ENCODE peak calls at places on chromosomes 1 and 21, in nine cellular contexts. A is right lobe of liver; Y is IMR-90; N is CD4-positive, CD25-positive, alpha-beta regulatory T cell; U is right atrium auricular region; C is naive thymus-derived CD4-positive, alpha-beta T cell; V is neural progenitor cell; L is endodermal cell; Q is CD8-positive, alpha-beta T cell. K is an unnamed sample.

GRCh38 chr21:37450385-37451044 is 83.9 kb downstream of the DYRK1A start:
- DNase-seq in A (no peak), Y (peak; percentile 58), N (no peak), U (no peak), C (no peak), V (no peak), L (no peak), Q (no peak), K (no peak)

GRCh38 chr1:93635614-93636543 is 45.8 kb downstream of the BCAR3 start:
- DNase-seq in A (no peak), Y (no peak), N (no peak), U (peak; percentile 58), C (no peak), V (peak; percentile 97), L (peak; percentile 83), Q (no peak), K (no peak)

GRCh38 chr1:163844393-163844948 is 522.7 kb downstream of the NUF2 start:
- DNase-seq in A (no peak), Y (peak; percentile 23), N (no peak), U (no peak), C (no peak), V (no peak), L (no peak), Q (no peak), K (no peak)

GRCh38 chr1:4463631-4464030 is 190.8 kb upstream of the AJAP1 start:
- DNase-seq in A (no peak), Y (no peak), N (no peak), U (no peak), C (no peak), V (no peak), L (peak; percentile 13), Q (no peak), K (no peak)

GRCh38 chr1:167541610-167542009 is 12.0 kb downstream of the CREG1 start:
- DNase-seq in A (no peak), Y (peak; percentile 23), N (no peak), U (no peak), C (no peak), V (no peak), L (no peak), Q (no peak), K (no peak)

GRCh38 chr1:247482747-247483146 is 24.8 kb upstream of the OR2B11 start:
- DNase-seq in A (no peak), Y (no peak), N (no peak), U (no peak), C (no peak), V (no peak), L (no peak), Q (no peak), K (no peak)

GRCh38 chr1:116397728-116398127 is 24.7 kb downstream of the ATP1A1 start:
- DNase-seq in A (no peak), Y (no peak), N (no peak), U (no peak), C (no peak), V (no peak), L (peak; percentile 24), Q (no peak), K (no peak)

GRCh38 chr1:55362558-55362957 is 147.4 kb upstream of the USP24 start:
- DNase-seq in A (no peak), Y (peak; percentile 85), N (no peak), U (no peak), C (no peak), V (no peak), L (no peak), Q (no peak), K (no peak)

GRCh38 chr1:209787551-209787950 is 3.2 kb upstream of the C1orf74 start:
- DNase-seq in A (peak; percentile 77), Y (peak; percentile 41), N (no peak), U (peak; percentile 66), C (no peak), V (no peak), L (no peak), Q (no peak), K (no peak)

GRCh38 chr21:36964398-36964797 is 2.1 kb downstream of the HLCS start:
- DNase-seq in A (no peak), Y (no peak), N (no peak), U (no peak), C (no peak), V (no peak), L (no peak), Q (no peak), K (no peak)

GRCh38 chr1:45674478-45674877 is 11.9 kb downstream of the GPBP1L1 start:
- DNase-seq in A (no peak), Y (no peak), N (no peak), U (no peak), C (no peak), V (no peak), L (no peak), Q (no peak), K (no peak)
- H3K4me1 ChIP-seq in A (no peaks in the 10 kb centered on the region), Y (peaks cover 11% of the 10 kb centered on the region), N (peaks cover 37% of the 10 kb centered on the region), U (peaks cover 2% of the 10 kb centered on the region), C (peaks cover 31% of the 10 kb centered on the region), V (no peaks in the 10 kb centered on the region), L (no peaks in the 10 kb centered on the region), Q (peaks cover 34% of the 10 kb centered on the region), K (peaks cover 48% of the 10 kb centered on the region)

GRCh38 chr1:162633327-162633762 is 1.1 kb downstream of the DDR2 start:
- DNase-seq in A (no peak), Y (peak; percentile 59), N (no peak), U (no peak), C (no peak), V (no peak), L (no peak), Q (no peak), K (no peak)

GRCh38 chr1:162632234-162632666 is at the start of gene DDR2:
- DNase-seq in A (no peak), Y (peak; percentile 96), N (no peak), U (peak; percentile 93), C (no peak), V (no peak), L (peak; percentile 50), Q (no peak), K (no peak)

GRCh38 chr1:162635418-162635817 is 3.2 kb downstream of the DDR2 start:
- DNase-seq in A (no peak), Y (peak; percentile 31), N (no peak), U (no peak), C (no peak), V (no peak), L (no peak), Q (no peak), K (no peak)

GRCh38 chr1:162631546-162632233 is 574 bp upstream of the DDR2 start:
- DNase-seq in A (no peak), Y (peak; percentile 77), N (no peak), U (no peak), C (no peak), V (no peak), L (peak; percentile 49), Q (no peak), K (no peak)

GRCh38 chr1:162632743-162633326 is 571 bp downstream of the DDR2 start:
- DNase-seq in A (no peak), Y (peak; percentile 49), N (no peak), U (no peak), C (no peak), V (no peak), L (no peak), Q (no peak), K (no peak)
- H3K4me3 ChIP-seq in A (peak overlapping the region; percentile 15), Y (peak overlapping the region; percentile 76), N (no peak overlapping the region), U (peak overlapping the region; percentile 49), C (no peak overlapping the region), V (no peak overlapping the region), L (no peak overlapping the region), Q (no peak overlapping the region), K (no peak overlapping the region)

GRCh38 chr1:154417338-154417608 is 12.1 kb downstream of the IL6R start:
- DNase-seq in A (no peak), Y (no peak), N (no peak), U (no peak), C (no peak), V (no peak), L (peak; percentile 24), Q (no peak), K (no peak)

GRCh38 chr1:154419620-154420020 is 14.5 kb downstream of the IL6R start:
- DNase-seq in A (peak; percentile 97), Y (peak; percentile 95), N (peak; percentile 53), U (peak; percentile 97), C (no peak), V (no peak), L (peak; percentile 47), Q (peak; percentile 26), K (no peak)

GRCh38 chr1:154418062-154418897 is 13.1 kb downstream of the IL6R start:
- DNase-seq in A (peak; percentile 98), Y (no peak), N (no peak), U (no peak), C (no peak), V (no peak), L (peak; percentile 43), Q (no peak), K (peak; percentile 37)

GRCh38 chr1:154420172-154420571 is 15.0 kb downstream of the IL6R start:
- DNase-seq in A (peak; percentile 86), Y (peak; percentile 91), N (no peak), U (peak; percentile 97), C (no peak), V (no peak), L (peak; percentile 33), Q (peak; percentile 49), K (no peak)

DNA sequence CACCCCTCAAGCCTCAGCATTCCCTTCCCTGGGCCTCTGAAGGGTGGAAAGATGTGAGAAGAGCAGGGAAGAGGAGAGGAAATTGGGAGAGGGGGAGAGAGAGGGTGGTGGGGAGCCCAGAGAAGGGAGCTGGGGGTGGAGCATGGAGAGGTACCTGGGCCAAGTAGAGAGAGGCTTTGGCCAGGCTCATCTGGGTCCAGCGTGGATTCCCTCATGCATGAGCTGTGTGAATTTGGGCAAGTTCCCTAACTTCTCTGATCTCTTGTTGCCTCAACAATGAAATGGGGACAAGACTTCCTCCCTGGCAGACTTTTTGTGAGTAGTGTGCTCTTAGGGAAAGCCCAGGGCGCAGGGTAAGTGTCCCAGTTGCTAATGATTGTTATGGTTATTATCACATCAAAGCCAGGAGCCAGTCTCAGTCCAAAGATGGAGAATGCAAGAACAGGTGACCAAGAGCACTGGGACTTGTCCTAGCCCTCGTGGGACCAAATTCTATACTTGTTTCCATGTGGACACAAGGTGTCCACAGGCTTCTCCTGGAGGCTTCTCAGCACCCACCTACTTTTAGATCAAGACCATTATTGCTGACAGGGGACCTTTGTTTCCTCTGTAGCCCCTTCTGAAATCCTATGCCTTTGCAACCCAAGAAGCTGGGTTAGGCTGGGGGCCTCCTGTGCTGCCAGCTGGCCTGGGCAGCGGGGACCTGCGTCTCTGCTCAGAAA is 13.9 kb downstream of the IL6R start:
- DNase-seq in A (peak; percentile 78), Y (no peak), N (no peak), U (no peak), C (no peak), V (no peak), L (peak; percentile 38), Q (no peak), K (no peak)
- H3K4me1 ChIP-seq in A (no peaks in the 10 kb centered on the region), Y (peaks cover 41% of the 10 kb centered on the region), N (peaks cover 93% of the 10 kb centered on the region), U (no peaks in the 10 kb centered on the region), C (peaks cover 80% of the 10 kb centered on the region), V (peaks cover 7% of the 10 kb centered on the region), L (no peaks in the 10 kb centered on the region), Q (peaks cover 57% of the 10 kb centered on the region), K (peaks cover 60% of the 10 kb centered on the region)

DNA sequence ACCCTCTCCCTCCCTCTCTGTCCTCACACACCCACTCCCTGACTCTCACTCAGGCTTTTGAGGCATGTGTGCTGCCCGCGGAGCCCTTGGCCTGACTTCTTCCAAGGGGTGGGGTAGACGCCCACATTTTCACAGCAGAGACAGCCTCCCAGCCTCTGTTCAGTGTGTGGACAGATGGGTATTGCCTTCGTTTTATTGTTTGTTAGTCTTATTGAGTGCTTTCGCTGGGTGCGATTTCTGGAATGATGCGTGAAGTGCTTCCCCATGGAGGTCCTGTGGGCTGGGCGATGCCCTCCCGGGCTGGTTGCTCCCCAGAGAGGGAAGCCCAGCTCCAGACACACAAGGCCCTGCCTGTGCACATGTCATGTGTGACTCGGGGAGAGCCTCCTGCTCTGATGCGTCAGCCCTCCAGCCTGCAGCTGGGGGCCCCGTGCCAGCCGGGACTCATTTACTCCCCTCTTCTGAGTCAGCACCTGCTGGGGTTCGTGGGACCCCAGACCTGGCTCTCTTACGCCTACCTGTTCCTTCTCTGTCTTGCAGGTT is 14.7 kb downstream of the PDXK start:
- DNase-seq in A (no peak), Y (peak; percentile 79), N (no peak), U (no peak), C (no peak), V (no peak), L (no peak), Q (peak; percentile 54), K (no peak)
- H3K4me3 ChIP-seq in A (no peak overlapping the region), Y (no peak overlapping the region), N (peak overlapping the region; percentile 32), U (no peak overlapping the region), C (no peak overlapping the region), V (no peak overlapping the region), L (no peak overlapping the region), Q (no peak overlapping the region), K (no peak overlapping the region)

K was measured in CD8-positive, alpha-beta memory T cell.